ENCODE peak calls at places on chromosomes 6 and 20, in seven cellular contexts. M is AG08396; B is A172; C is NCI-H460; H is left ventricle myocardium inferior; O is NCI-H524; J is stimulated activated CD8-positive, alpha-beta memory T cell treated with anti-CD3 and anti-CD28 coated beads, Interleukin-7, amount 100 ng/mL, for 48 hours. D is an unnamed sample.
A peak's percentile ranks its signal among the peaks of the same experiment; 100 is the strongest.

GRCh38 chr6:53359843-53360834 is 11.4 kb upstream of the ELOVL5 start:
- DNase-seq in M (peak; percentile 41), O (peak; percentile 55), B (peak; percentile 28), C (no peak), J (no peak), H (no peak), D (no peak)

GRCh38 chr20:15860850-15861249 is 712.4 kb downstream of the KIF16B start:
- DNase-seq in B (no peak), H (no peak), O (no peak), J (no peak), M (no peak), C (no peak), D (no peak)

GRCh38 chr20:6525447-6526303 is 241.8 kb upstream of the BMP2 start:
- DNase-seq in O (no peak), M (no peak), C (no peak), B (no peak), J (no peak), H (no peak), D (no peak)

GRCh38 chr6:133814797-133815196 is 74.1 kb upstream of the TCF21 start:
- DNase-seq in B (peak; percentile 78), H (no peak), J (no peak), O (no peak), M (no peak), C (peak; percentile 47), D (no peak)

GRCh38 chr6:36323062-36323461 is 13.6 kb downstream of the BNIP5 start:
- DNase-seq in J (no peak), M (no peak), C (no peak), H (no peak), O (peak; percentile 40), B (no peak), D (no peak)

GRCh38 chr20:35515949-35516645 is 13.4 kb downstream of the C20orf173 start:
- DNase-seq in H (no peak), C (no peak), O (no peak), M (peak; percentile 84), B (peak; percentile 93), J (no peak), D (no peak)

GRCh38 chr6:17389274-17389847 is 4.0 kb upstream of the CAP2 start:
- DNase-seq in C (no peak), J (no peak), H (no peak), M (peak; percentile 36), O (no peak), B (no peak), D (no peak)

GRCh38 chr20:35176132-35176531 is 4.3 kb downstream of the PROCR start:
- DNase-seq in B (no peak), J (no peak), C (no peak), H (no peak), O (no peak), M (no peak), D (no peak)

GRCh38 chr6:41846666-41847237 is 48.4 kb downstream of the USP49 start:
- DNase-seq in M (peak; percentile 78), H (no peak), O (peak; percentile 63), C (peak; percentile 70), J (no peak), B (peak; percentile 90), D (peak; percentile 68)

GRCh38 chr6:144219056-144219685 is 66.0 kb upstream of the UTRN start:
- DNase-seq in O (peak; percentile 6), M (peak; percentile 27), B (peak; percentile 51), H (no peak), C (peak; percentile 36), J (no peak), D (no peak)